ENCODE peak calls at places on chromosome 10, in nine cellular contexts. One of them, this sample, is unnamed.

GRCh38 chr10:27744478-27745379 is 890 bp downstream of the MKX start:
- DNase-seq in GM10248: peak
- DNase-seq in fibroblast of the aortic adventitia: no peak
- DNase-seq in tibial nerve: no peak
- DNase-seq in body of pancreas: peak
- DNase-seq in AG04450: no peak
- DNase-seq in CD14-positive monocyte: no peak
- DNase-seq in HepG2: no peak
- DNase-seq in fibroblast of lung: peak
- DNase-seq in this sample: peak

GRCh38 chr10:11337516-11337915 is 273.9 kb downstream of the USP6NL start:
- DNase-seq in body of pancreas: no peak
- DNase-seq in tibial nerve: no peak
- DNase-seq in GM10248: peak
- DNase-seq in HepG2: no peak
- DNase-seq in AG04450: no peak
- DNase-seq in fibroblast of lung: no peak
- DNase-seq in CD14-positive monocyte: no peak
- DNase-seq in fibroblast of the aortic adventitia: no peak
- DNase-seq in this sample: no peak

GRCh38 chr10:65719790-65720189 is 1206.0 kb upstream of the LRRTM3 start:
- DNase-seq in fibroblast of lung: no peak
- DNase-seq in CD14-positive monocyte: no peak
- DNase-seq in GM10248: no peak
- DNase-seq in HepG2: no peak
- DNase-seq in tibial nerve: no peak
- DNase-seq in AG04450: no peak
- DNase-seq in fibroblast of the aortic adventitia: no peak
- DNase-seq in body of pancreas: no peak
- DNase-seq in this sample: no peak

GRCh38 chr10:101829561-101830315 is 11.5 kb upstream of the OGA start:
- DNase-seq in AG04450: no peak
- DNase-seq in HepG2: no peak
- DNase-seq in CD14-positive monocyte: no peak
- DNase-seq in body of pancreas: peak
- DNase-seq in fibroblast of lung: no peak
- DNase-seq in fibroblast of the aortic adventitia: no peak
- DNase-seq in tibial nerve: peak
- DNase-seq in GM10248: peak
- DNase-seq in this sample: peak

GRCh38 chr10:25059990-25060389 is 43.6 kb downstream of the THNSL1 start:
- DNase-seq in GM10248: no peak
- DNase-seq in tibial nerve: peak
- DNase-seq in body of pancreas: peak
- DNase-seq in fibroblast of lung: peak
- DNase-seq in HepG2: peak
- DNase-seq in fibroblast of the aortic adventitia: peak
- DNase-seq in CD14-positive monocyte: no peak
- DNase-seq in AG04450: peak
- DNase-seq in this sample: no peak

GRCh38 chr10:70066190-70066589 is 13.5 kb downstream of the MACROH2A2 start:
- DNase-seq in tibial nerve: no peak
- DNase-seq in AG04450: no peak
- DNase-seq in GM10248: no peak
- DNase-seq in CD14-positive monocyte: no peak
- DNase-seq in fibroblast of the aortic adventitia: no peak
- DNase-seq in HepG2: no peak
- DNase-seq in fibroblast of lung: no peak
- DNase-seq in body of pancreas: no peak
- DNase-seq in this sample: no peak

GRCh38 chr10:122968698-122969097 is 11.5 kb upstream of the PSTK start:
- DNase-seq in fibroblast of the aortic adventitia: no peak
- DNase-seq in body of pancreas: no peak
- DNase-seq in HepG2: no peak
- DNase-seq in GM10248: no peak
- DNase-seq in tibial nerve: no peak
- DNase-seq in CD14-positive monocyte: no peak
- DNase-seq in AG04450: no peak
- DNase-seq in fibroblast of lung: no peak
- DNase-seq in this sample: no peak

GRCh38 chr10:3904419-3904975 is 119.5 kb upstream of the KLF6 start:
- DNase-seq in HepG2: no peak
- DNase-seq in AG04450: no peak
- DNase-seq in body of pancreas: no peak
- DNase-seq in tibial nerve: no peak
- DNase-seq in GM10248: no peak
- DNase-seq in CD14-positive monocyte: no peak
- DNase-seq in fibroblast of the aortic adventitia: no peak
- DNase-seq in fibroblast of lung: no peak
- DNase-seq in this sample: no peak

GRCh38 chr10:52226448-52226847 is 87.6 kb upstream of the DKK1 start:
- DNase-seq in GM10248: no peak
- DNase-seq in fibroblast of lung: peak
- DNase-seq in HepG2: no peak
- DNase-seq in CD14-positive monocyte: no peak
- DNase-seq in AG04450: no peak
- DNase-seq in fibroblast of the aortic adventitia: peak
- DNase-seq in body of pancreas: no peak
- DNase-seq in tibial nerve: no peak
- DNase-seq in this sample: no peak

GRCh38 chr10:22834471-22834870 is 93.4 kb upstream of the ARMC3 start:
- DNase-seq in fibroblast of the aortic adventitia: no peak
- DNase-seq in HepG2: no peak
- DNase-seq in AG04450: no peak
- DNase-seq in GM10248: no peak
- DNase-seq in body of pancreas: no peak
- DNase-seq in fibroblast of lung: no peak
- DNase-seq in CD14-positive monocyte: no peak
- DNase-seq in tibial nerve: no peak
- DNase-seq in this sample: no peak

GRCh38 chr10:79268717-79269116 is 78.6 kb upstream of the PPIF start:
- DNase-seq in AG04450: no peak
- DNase-seq in fibroblast of lung: no peak
- DNase-seq in HepG2: no peak
- DNase-seq in CD14-positive monocyte: no peak
- DNase-seq in GM10248: no peak
- DNase-seq in body of pancreas: no peak
- DNase-seq in tibial nerve: no peak
- DNase-seq in fibroblast of the aortic adventitia: no peak
- DNase-seq in this sample: no peak

GRCh38 chr10:122551450-122551849 is 9.1 kb upstream of the DMBT1 start:
- DNase-seq in AG04450: no peak
- DNase-seq in body of pancreas: no peak
- DNase-seq in fibroblast of lung: no peak
- DNase-seq in fibroblast of the aortic adventitia: no peak
- DNase-seq in GM10248: peak
- DNase-seq in CD14-positive monocyte: no peak
- DNase-seq in HepG2: peak
- DNase-seq in tibial nerve: no peak
- DNase-seq in this sample: no peak

GRCh38 chr10:75029874-75030273 is 81.6 kb upstream of the SAMD8 start:
- DNase-seq in GM10248: no peak
- DNase-seq in fibroblast of lung: no peak
- DNase-seq in body of pancreas: no peak
- DNase-seq in AG04450: peak
- DNase-seq in tibial nerve: no peak
- DNase-seq in fibroblast of the aortic adventitia: peak
- DNase-seq in HepG2: no peak
- DNase-seq in CD14-positive monocyte: no peak
- DNase-seq in this sample: no peak

DNA sequence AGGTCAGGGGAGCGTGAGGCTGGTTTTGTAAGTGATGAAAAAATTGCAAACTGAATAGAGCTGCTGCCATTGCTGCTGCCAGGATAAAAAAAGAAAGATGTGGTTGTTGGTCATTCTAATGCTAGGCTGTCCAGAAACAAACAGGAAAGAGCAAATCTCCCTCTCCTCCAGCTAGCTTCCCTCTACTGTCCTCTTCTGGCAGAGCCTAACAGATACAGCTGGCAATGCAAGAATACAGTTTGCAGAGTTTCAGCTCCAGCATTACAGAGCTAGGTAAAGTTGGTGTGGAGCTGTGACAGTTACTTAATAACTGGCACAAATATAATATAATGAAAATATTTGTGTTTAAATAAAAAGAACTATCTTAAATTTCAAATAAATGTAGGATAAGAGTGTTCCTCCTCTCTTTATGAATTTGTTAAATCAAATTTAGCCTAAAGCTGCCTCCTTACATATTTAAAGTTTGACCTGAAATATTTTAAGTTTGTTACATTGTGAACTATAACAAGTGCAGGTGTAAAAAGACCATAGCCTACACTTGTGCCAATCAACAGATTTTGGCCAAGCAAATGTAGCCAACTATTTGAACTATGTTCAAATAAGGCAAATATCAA is 407.7 kb downstream of the SH2D4B start:
- DNase-seq in CD14-positive monocyte: no peak
- DNase-seq in AG04450: no peak
- DNase-seq in GM10248: peak
- DNase-seq in fibroblast of lung: no peak
- DNase-seq in HepG2: peak
- DNase-seq in body of pancreas: no peak
- DNase-seq in tibial nerve: no peak
- DNase-seq in fibroblast of the aortic adventitia: no peak
- DNase-seq in this sample: no peak
- TF ChIP-seq CTCF in CD14-positive monocyte: peak
- TF ChIP-seq CTCF in AG04450: no peak
- TF ChIP-seq CTCF in GM10248: peak
- TF ChIP-seq CTCF in fibroblast of lung: no peak
- TF ChIP-seq CTCF in HepG2: peak
- TF ChIP-seq CTCF in body of pancreas: no peak
- TF ChIP-seq CTCF in tibial nerve: peak
- TF ChIP-seq CTCF in fibroblast of the aortic adventitia: no peak
- TF ChIP-seq CTCF in this sample: peak

GRCh38 chr10:5089869-5090268 is 4.3 kb upstream of the AKR1C3 start:
- DNase-seq in fibroblast of the aortic adventitia: no peak
- DNase-seq in GM10248: no peak
- DNase-seq in body of pancreas: no peak
- DNase-seq in AG04450: no peak
- DNase-seq in tibial nerve: no peak
- DNase-seq in fibroblast of lung: peak
- DNase-seq in HepG2: peak
- DNase-seq in CD14-positive monocyte: no peak
- DNase-seq in this sample: no peak
- TF ChIP-seq CTCF in fibroblast of the aortic adventitia: peak
- TF ChIP-seq CTCF in GM10248: no peak
- TF ChIP-seq CTCF in body of pancreas: no peak
- TF ChIP-seq CTCF in AG04450: peak
- TF ChIP-seq CTCF in tibial nerve: no peak
- TF ChIP-seq CTCF in fibroblast of lung: peak
- TF ChIP-seq CTCF in HepG2: peak
- TF ChIP-seq CTCF in CD14-positive monocyte: peak
- TF ChIP-seq CTCF in this sample: peak

DNA sequence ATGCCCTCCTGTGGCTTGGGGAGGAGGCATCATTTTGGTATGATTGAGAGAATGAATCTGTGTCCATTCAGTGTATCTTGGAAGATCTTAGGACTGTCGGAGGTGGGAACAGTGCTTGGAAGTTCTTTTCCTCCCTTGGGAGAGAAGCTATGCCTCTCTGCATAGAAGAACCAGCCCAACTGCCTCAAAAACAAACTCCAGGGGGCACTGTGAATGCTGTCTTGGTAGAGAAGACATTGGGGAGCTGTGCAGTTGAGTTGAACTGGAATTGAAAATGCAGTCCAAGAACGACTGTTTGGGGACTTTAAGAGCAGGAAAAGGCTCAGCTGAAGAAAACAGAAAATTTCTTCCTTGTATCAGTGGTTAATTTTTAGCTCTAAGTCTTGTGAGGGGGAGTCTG is 4.9 kb upstream of the GJD4 start:
- DNase-seq in fibroblast of lung: no peak
- DNase-seq in AG04450: no peak
- DNase-seq in GM10248: no peak
- DNase-seq in CD14-positive monocyte: no peak
- DNase-seq in fibroblast of the aortic adventitia: no peak
- DNase-seq in tibial nerve: no peak
- DNase-seq in body of pancreas: no peak
- DNase-seq in HepG2: peak
- DNase-seq in this sample: no peak
- TF ChIP-seq CTCF in fibroblast of lung: peak
- TF ChIP-seq CTCF in AG04450: peak
- TF ChIP-seq CTCF in GM10248: peak
- TF ChIP-seq CTCF in CD14-positive monocyte: no peak
- TF ChIP-seq CTCF in fibroblast of the aortic adventitia: peak
- TF ChIP-seq CTCF in tibial nerve: no peak
- TF ChIP-seq CTCF in body of pancreas: no peak
- TF ChIP-seq CTCF in HepG2: peak
- TF ChIP-seq CTCF in this sample: peak

GRCh38 chr10:47370878-47371277 is 13.2 kb downstream of the ZNF488 start:
- DNase-seq in AG04450: no peak
- DNase-seq in fibroblast of lung: no peak
- DNase-seq in GM10248: no peak
- DNase-seq in tibial nerve: no peak
- DNase-seq in body of pancreas: no peak
- DNase-seq in CD14-positive monocyte: peak
- DNase-seq in HepG2: no peak
- DNase-seq in fibroblast of the aortic adventitia: no peak
- DNase-seq in this sample: no peak

GRCh38 chr10:47368431-47369180 is 15.5 kb downstream of the ZNF488 start:
- DNase-seq in GM10248: no peak
- DNase-seq in fibroblast of lung: no peak
- DNase-seq in tibial nerve: no peak
- DNase-seq in fibroblast of the aortic adventitia: no peak
- DNase-seq in AG04450: no peak
- DNase-seq in body of pancreas: no peak
- DNase-seq in HepG2: no peak
- DNase-seq in CD14-positive monocyte: peak
- DNase-seq in this sample: peak

GRCh38 chr10:47370015-47370767 is 13.9 kb downstream of the ZNF488 start:
- DNase-seq in tibial nerve: no peak
- DNase-seq in GM10248: no peak
- DNase-seq in CD14-positive monocyte: peak
- DNase-seq in fibroblast of the aortic adventitia: no peak
- DNase-seq in body of pancreas: no peak
- DNase-seq in HepG2: no peak
- DNase-seq in fibroblast of lung: no peak
- DNase-seq in AG04450: no peak
- DNase-seq in this sample: peak

GRCh38 chr10:47367646-47368045 is 16.4 kb downstream of the ZNF488 start:
- DNase-seq in AG04450: no peak
- DNase-seq in tibial nerve: no peak
- DNase-seq in GM10248: no peak
- DNase-seq in fibroblast of the aortic adventitia: no peak
- DNase-seq in body of pancreas: no peak
- DNase-seq in HepG2: no peak
- DNase-seq in fibroblast of lung: no peak
- DNase-seq in CD14-positive monocyte: peak
- DNase-seq in this sample: peak

DNA sequence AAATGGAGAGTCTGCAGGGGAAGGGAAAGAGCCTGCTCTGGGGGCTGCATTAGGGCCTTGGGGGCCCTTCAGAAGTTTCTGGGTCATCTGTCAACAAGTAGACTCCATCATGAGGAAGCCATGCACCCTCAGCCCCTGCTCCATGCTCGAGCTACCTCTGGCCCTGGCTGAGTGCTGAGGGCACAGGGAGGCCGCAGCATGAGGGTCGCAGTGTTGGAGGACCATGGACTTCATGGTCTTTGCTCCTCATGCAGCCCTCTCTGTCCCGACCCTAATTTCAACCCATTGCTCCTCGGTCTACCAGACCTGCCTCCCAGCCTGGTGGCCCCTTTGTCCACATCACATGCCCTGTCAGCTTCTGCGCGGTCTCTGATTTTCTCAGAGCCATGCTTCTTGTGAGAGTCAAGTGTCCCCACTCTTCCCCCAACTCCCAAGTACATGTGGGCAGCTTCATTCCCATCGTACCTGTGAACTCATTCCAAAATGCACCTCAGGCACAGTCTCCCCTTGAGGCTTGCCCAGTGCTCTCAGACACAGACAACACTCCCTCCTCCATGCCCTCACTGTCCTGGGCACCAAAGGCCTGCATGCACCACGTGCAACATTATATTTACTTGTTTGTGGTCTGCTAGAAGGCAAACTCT is 14.7 kb downstream of the ZNF488 start:
- DNase-seq in body of pancreas: no peak
- DNase-seq in CD14-positive monocyte: peak
- DNase-seq in tibial nerve: no peak
- DNase-seq in GM10248: no peak
- DNase-seq in AG04450: no peak
- DNase-seq in HepG2: no peak
- DNase-seq in fibroblast of the aortic adventitia: no peak
- DNase-seq in fibroblast of lung: no peak
- DNase-seq in this sample: no peak
- TF ChIP-seq CTCF in body of pancreas: no peak
- TF ChIP-seq CTCF in CD14-positive monocyte: no peak
- TF ChIP-seq CTCF in tibial nerve: no peak
- TF ChIP-seq CTCF in GM10248: no peak
- TF ChIP-seq CTCF in AG04450: no peak
- TF ChIP-seq CTCF in HepG2: no peak
- TF ChIP-seq CTCF in fibroblast of the aortic adventitia: no peak
- TF ChIP-seq CTCF in fibroblast of lung: no peak
- TF ChIP-seq CTCF in this sample: no peak